ENCODE peak calls at places on chromosomes 6 and 20, in five cellular contexts. A is endodermal cell; W is breast epithelium; R is ovary; H is CD8-positive, alpha-beta T cell. F is an unnamed sample.
A peak's percentile ranks its signal among the peaks of the same experiment; 100 is the strongest.

GRCh38 chr6:120005292-120005976 is 655.9 kb upstream of the MAN1A1 start:
- DNase-seq in A (no peak), W (no peak), R (no peak), H (no peak), F (no peak)

GRCh38 chr20:51930775-51931174 is 128.5 kb upstream of the SALL4 start:
- DNase-seq in A (no peak), W (no peak), R (no peak), H (no peak), F (no peak)

GRCh38 chr6:20907486-20908071 is 373.3 kb downstream of the CDKAL1 start:
- DNase-seq in A (peak; percentile 80), W (no peak), R (no peak), H (no peak), F (peak; percentile 36)

GRCh38 chr20:35129647-35130069 is 17.5 kb downstream of the EDEM2 start:
- DNase-seq in A (no peak), W (no peak), R (no peak), H (no peak), F (no peak)

GRCh38 chr6:21992178-21992967 is 304.5 kb downstream of the PRL start:
- DNase-seq in A (no peak), W (no peak), R (no peak), H (no peak), F (no peak)

GRCh38 chr20:14879020-14879697 is 541.7 kb upstream of the FLRT3 start:
- DNase-seq in A (no peak), W (no peak), R (no peak), H (no peak), F (no peak)

GRCh38 chr6:71727632-71728294 is 158.6 kb upstream of the RIMS1 start:
- DNase-seq in A (no peak), W (no peak), R (no peak), H (no peak), F (no peak)

GRCh38 chr6:105628156-105628860 is 225.4 kb upstream of the PREP start:
- DNase-seq in A (no peak), W (no peak), R (no peak), H (no peak), F (no peak)

GRCh38 chr20:41956316-41957050 is 338.3 kb upstream of the CHD6 start:
- DNase-seq in A (peak; percentile 53), W (no peak), R (no peak), H (no peak), F (no peak)

GRCh38 chr6:24444588-24444987 is 41.9 kb downstream of the MRS2 start:
- DNase-seq in A (no peak), W (no peak), R (no peak), H (no peak), F (no peak)

GRCh38 chr6:122996797-122997520 is 924 bp downstream of the CLVS2 start:
- DNase-seq in A (no peak), W (no peak), R (no peak), H (no peak), F (peak; percentile 49)

GRCh38 chr6:170363255-170363654 is 56.7 kb downstream of the FAM120B start:
- DNase-seq in A (no peak), W (no peak), R (no peak), H (no peak), F (no peak)

GRCh38 chr6:110890288-110890687 is 15.7 kb downstream of the AMD1 start:
- DNase-seq in A (no peak), W (no peak), R (no peak), H (no peak), F (no peak)

GRCh38 chr6:161228911-161229591 is 44.8 kb downstream of the AGPAT4 start:
- DNase-seq in A (no peak), W (no peak), R (no peak), H (no peak), F (no peak)

GRCh38 chr6:5127106-5127687 is 42.1 kb downstream of the PPP1R3G start:
- DNase-seq in A (no peak), W (no peak), R (no peak), H (no peak), F (no peak)

GRCh38 chr20:31841928-31842327 is 3.5 kb downstream of the FOXS1 start:
- DNase-seq in A (no peak), W (no peak), R (peak; percentile 66), H (no peak), F (no peak)

GRCh38 chr20:62937353-62938104 is 418 bp upstream of the GID8 start:
- DNase-seq in A (peak; percentile 98), W (peak; percentile 98), R (peak; percentile 98), H (peak; percentile 97), F (peak; percentile 95)

GRCh38 chr20:62936996-62937352 is 973 bp upstream of the GID8 start:
- DNase-seq in A (no peak), W (no peak), R (no peak), H (no peak), F (no peak)

GRCh38 chr20:62933966-62934365 is 4.0 kb upstream of the GID8 start:
- DNase-seq in A (peak; percentile 42), W (no peak), R (no peak), H (no peak), F (no peak)

GRCh38 chr20:62935204-62935967 is 2.6 kb upstream of the GID8 start:
- DNase-seq in A (no peak), W (no peak), R (no peak), H (no peak), F (no peak)

DNA sequence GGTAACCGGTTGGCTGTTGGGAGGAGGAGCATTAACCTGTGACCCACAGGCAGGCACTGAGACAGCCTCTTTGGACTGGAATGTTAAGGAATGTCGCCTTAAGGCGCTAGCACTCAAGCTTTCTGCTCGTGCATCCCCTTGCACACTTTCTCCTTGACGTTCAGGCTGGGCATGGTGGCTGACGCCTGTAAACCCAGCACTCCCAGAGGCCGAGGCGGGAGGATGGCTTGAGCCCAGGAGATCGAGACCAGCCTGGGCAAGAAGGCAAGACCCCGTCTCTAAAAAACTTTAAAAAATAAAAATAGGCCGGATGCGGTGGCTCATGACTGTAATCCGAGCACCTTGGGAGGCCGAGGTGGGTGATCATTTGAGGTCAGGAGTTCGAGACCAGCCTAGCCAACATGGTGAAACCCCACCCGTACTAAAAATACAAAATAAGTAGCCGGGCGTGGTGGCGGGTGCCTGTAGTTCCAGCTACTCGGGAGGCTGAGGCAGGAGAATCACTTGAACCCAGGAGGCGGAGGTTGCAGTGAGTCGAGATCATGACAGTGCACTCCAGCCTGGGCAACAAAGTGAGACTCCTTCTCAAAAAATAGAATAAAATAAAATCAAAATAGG is 1.9 kb upstream of the GID8 start:
- DNase-seq in A (peak; percentile 55), W (no peak), R (no peak), H (no peak), F (no peak)
- H3K4me3 ChIP-seq in A (peak overlapping the region; percentile 97), W (peak overlapping the region; percentile 98), R (peak overlapping the region; percentile 97), H (no peak overlapping the region), F (peak overlapping the region; percentile 84)

GRCh38 chr20:45269754-45270270 is 15.4 kb upstream of the SLPI start:
- DNase-seq in A (no peak), W (no peak), R (no peak), H (no peak), F (no peak)

GRCh38 chr20:45269056-45269455 is 14.7 kb upstream of the SLPI start:
- DNase-seq in A (no peak), W (no peak), R (no peak), H (no peak), F (no peak)

GRCh38 chr20:45266977-45267376 is 12.6 kb upstream of the SLPI start:
- DNase-seq in A (no peak), W (no peak), R (no peak), H (no peak), F (no peak)

DNA sequence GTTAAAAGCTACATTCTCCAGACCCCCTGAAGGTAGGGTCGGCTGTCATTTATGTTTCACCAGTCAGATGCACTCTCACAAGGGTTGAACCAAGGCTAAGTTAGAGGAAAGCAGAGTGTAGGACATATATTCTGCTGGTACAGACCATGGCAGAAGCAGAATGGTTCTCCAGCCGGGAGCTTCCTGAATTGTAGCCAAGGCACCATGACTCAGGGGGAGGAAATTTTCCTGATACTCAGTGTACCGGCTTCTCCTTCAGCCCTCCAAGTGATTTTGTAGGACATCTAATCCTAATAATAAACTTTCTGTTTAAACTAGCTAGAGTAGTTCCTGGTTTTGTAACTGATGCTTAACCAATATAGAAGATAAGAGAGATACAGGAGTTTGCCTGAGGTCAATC is 14.2 kb upstream of the SLPI start:
- DNase-seq in A (no peak), W (no peak), R (no peak), H (no peak), F (no peak)
- H3K27me3 ChIP-seq in A (no peaks in the 10 kb centered on the region), W (no peaks in the 10 kb centered on the region), R (no peaks in the 10 kb centered on the region), H (peaks cover 3% of the 10 kb centered on the region), F (no peaks in the 10 kb centered on the region)

GRCh38 chr20:1301031-1301529 is 27.9 kb downstream of the SDCBP2 start:
- DNase-seq in A (peak; percentile 91), W (no peak), R (no peak), H (peak; percentile 62), F (no peak)

GRCh38 chr20:1300083-1300840 is 28.7 kb downstream of the SDCBP2 start:
- DNase-seq in A (no peak), W (no peak), R (no peak), H (no peak), F (no peak)

GRCh38 chr20:1298166-1298565 is 30.8 kb downstream of the SDCBP2 start:
- DNase-seq in A (no peak), W (no peak), R (no peak), H (no peak), F (no peak)

GRCh38 chr20:1298888-1299511 is 29.9 kb downstream of the SDCBP2 start:
- DNase-seq in A (no peak), W (no peak), R (no peak), H (no peak), F (no peak)

GRCh38 chr20:1299522-1299921 is 29.4 kb downstream of the SDCBP2 start:
- DNase-seq in A (peak; percentile 85), W (no peak), R (no peak), H (peak; percentile 53), F (no peak)
- TF ChIP-seq CTCF in A (peak; percentile 73), W (no peak), R (no peak), H (peak; percentile 41), F (no peak)

DNA sequence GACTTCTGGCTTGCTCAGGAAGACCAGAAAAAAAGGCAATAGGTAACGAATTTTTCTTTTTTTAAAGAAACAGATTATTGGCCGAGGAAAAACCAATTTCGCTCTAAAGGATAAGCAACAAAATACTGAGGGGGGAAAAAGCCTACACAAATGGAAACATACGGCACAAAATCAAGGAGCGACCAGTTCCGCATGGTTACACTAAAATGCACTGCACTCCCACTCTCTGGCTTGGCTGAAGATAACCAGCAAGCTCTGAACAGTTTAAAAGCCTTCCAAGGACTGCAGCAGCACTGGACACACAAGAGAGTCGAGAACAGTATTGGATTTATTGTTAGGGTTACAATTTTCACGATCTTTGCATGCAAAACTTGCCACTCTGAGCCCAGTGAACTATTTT is 881 bp upstream of the MAP7 start:
- DNase-seq in A (no peak), W (no peak), R (no peak), H (no peak), F (no peak)
- H3K4me3 ChIP-seq in A (peak overlapping the region; percentile 94), W (peak overlapping the region; percentile 76), R (peak overlapping the region; percentile 63), H (no peak overlapping the region), F (peak overlapping the region; percentile 84)